ENCODE peak calls at places on chromosomes 4 and X, in eight cellular contexts. P is CD8-positive, alpha-beta memory T cell; T is substantia nigra; C is NCI-H2107; K is mucosa of gallbladder; N is KBM-7; L is SK-N-DZ; E is D341Med. W is an unnamed sample.
A peak's percentile ranks its signal among the peaks of the same experiment; 100 is the strongest.

GRCh38 chrX:73182502-73183114 is 32.0 kb downstream of the NAP1L2 start:
- DNase-seq in C (no peak), K (no peak), T (no peak), L (no peak), N (no peak), P (no peak), E (no peak), W (no peak)

GRCh38 chrX:70033348-70033747 is 16.4 kb downstream of the AWAT2 start:
- DNase-seq in C (no peak), K (no peak), N (peak; percentile 61), T (no peak), P (no peak), L (no peak), E (peak; percentile 52), W (peak; percentile 85)

GRCh38 chr4:61531188-61531587 is 331.1 kb downstream of the ADGRL3 start:
- DNase-seq in P (no peak), C (peak; percentile 26), K (no peak), T (no peak), E (no peak), N (no peak), L (peak; percentile 5), W (no peak)

GRCh38 chr4:110620352-110621327 is 2.2 kb downstream of the PITX2 start:
- DNase-seq in P (no peak), K (no peak), C (no peak), L (peak; percentile 32), N (no peak), E (no peak), T (no peak), W (no peak)

GRCh38 chr4:7107166-7107905 is 39.5 kb upstream of the GRPEL1 start:
- DNase-seq in K (no peak), E (no peak), N (no peak), C (no peak), P (no peak), T (no peak), L (no peak), W (no peak)

GRCh38 chr4:114615435-114615834 is 16.8 kb downstream of the UGT8 start:
- DNase-seq in E (no peak), K (no peak), P (no peak), L (no peak), C (no peak), T (no peak), N (no peak), W (no peak)

GRCh38 chr4:118911162-118911791 is 22.6 kb downstream of the SYNPO2 start:
- DNase-seq in T (no peak), E (no peak), C (no peak), K (no peak), N (no peak), P (no peak), L (peak; percentile 84), W (no peak)

GRCh38 chr4:100962698-100963097 is 384.6 kb downstream of the PPP3CA start:
- DNase-seq in L (no peak), T (no peak), N (no peak), K (no peak), P (no peak), E (no peak), C (no peak), W (no peak)

GRCh38 chr4:153241295-153241694 is 37.1 kb downstream of the TRIM2 start:
- DNase-seq in K (no peak), C (no peak), P (no peak), L (no peak), E (no peak), T (no peak), N (no peak), W (no peak)

GRCh38 chr4:88880001-88880400 is 177.0 kb downstream of the FAM13A start:
- DNase-seq in P (no peak), T (no peak), E (no peak), K (no peak), L (no peak), C (no peak), N (no peak), W (no peak)

GRCh38 chr4:83996254-83996653 is 460.3 kb downstream of the GPAT3 start:
- DNase-seq in P (no peak), N (no peak), E (no peak), L (no peak), T (no peak), K (no peak), C (no peak), W (no peak)

GRCh38 chr4:134282680-134283079 is 81.1 kb upstream of the PABPC4L start:
- DNase-seq in L (no peak), K (no peak), T (no peak), P (no peak), C (no peak), E (no peak), N (no peak), W (no peak)

GRCh38 chr4:172155838-172156345 is 342.7 kb downstream of the GALNTL6 start:
- DNase-seq in C (no peak), P (no peak), L (no peak), T (no peak), N (peak; percentile 51), K (no peak), E (no peak), W (no peak)

GRCh38 chr4:81845273-81845672 is 373.6 kb upstream of the RASGEF1B start:
- DNase-seq in C (no peak), L (no peak), P (no peak), N (no peak), T (no peak), K (no peak), E (no peak), W (no peak)